ENCODE peak calls at places on chromosomes 7 and 10, in seven cellular contexts. S, V, P, T, O, A and H are unnamed samples.

GRCh38 chr7:113698556-113699220 is 220.1 kb downstream of the PPP1R3A start:
- DNase-seq in S (no peak), V (no peak), P (peak; percentile 53), T (peak; percentile 46), O (no peak), A (no peak), H (no peak)

GRCh38 chr10:43420369-43421200 is 11.6 kb upstream of the HNRNPF start:
- DNase-seq in S (peak; percentile 70), V (peak; percentile 56), P (peak; percentile 94), T (peak; percentile 97), O (peak; percentile 85), A (peak; percentile 87), H (peak; percentile 66)

GRCh38 chr7:28701731-28702130 is 256.4 kb downstream of the TRIL start:
- DNase-seq in S (no peak), V (no peak), P (no peak), T (no peak), O (no peak), A (no peak), H (no peak)

GRCh38 chr10:28922127-28922526 is 244.8 kb downstream of the BAMBI start:
- DNase-seq in S (no peak), V (no peak), P (no peak), T (peak; percentile 41), O (no peak), A (no peak), H (no peak)

GRCh38 chr10:95413608-95414007 is 122.8 kb upstream of the PDLIM1 start:
- DNase-seq in S (no peak), V (no peak), P (no peak), T (no peak), O (no peak), A (no peak), H (no peak)

GRCh38 chr7:116977172-116977571 is 23.9 kb downstream of the ST7 start:
- DNase-seq in S (no peak), V (no peak), P (no peak), T (no peak), O (no peak), A (no peak), H (no peak)

GRCh38 chr10:1344846-1345245 is 288.7 kb downstream of the WDR37 start:
- DNase-seq in S (no peak), V (no peak), P (no peak), T (no peak), O (no peak), A (no peak), H (no peak)

GRCh38 chr7:134731616-134732015 is 47.8 kb upstream of the CALD1 start:
- DNase-seq in S (no peak), V (no peak), P (no peak), T (no peak), O (no peak), A (no peak), H (no peak)

GRCh38 chr7:46478046-46478445 is 557.0 kb upstream of the IGFBP3 start:
- DNase-seq in S (no peak), V (no peak), P (no peak), T (no peak), O (no peak), A (no peak), H (no peak)

GRCh38 chr10:119786117-119786769 is 60.4 kb downstream of the INPP5F start:
- DNase-seq in S (no peak), V (no peak), P (peak; percentile 64), T (peak; percentile 85), O (peak; percentile 92), A (no peak), H (no peak)

GRCh38 chr10:62584216-62584615 is 210.0 kb downstream of the ZNF365 start:
- DNase-seq in S (no peak), V (no peak), P (no peak), T (peak; percentile 96), O (peak; percentile 86), A (no peak), H (no peak)

GRCh38 chr7:128351296-128352123 is 7.8 kb upstream of the RBM28 start:
- DNase-seq in S (no peak), V (no peak), P (no peak), T (peak; percentile 19), O (no peak), A (no peak), H (no peak)

GRCh38 chr7:156115582-156115981 is 303.3 kb upstream of the SHH start:
- DNase-seq in S (no peak), V (no peak), P (no peak), T (no peak), O (no peak), A (no peak), H (no peak)

GRCh38 chr7:16028103-16028502 is 341.6 kb upstream of the MEOX2 start:
- DNase-seq in S (no peak), V (no peak), P (no peak), T (peak; percentile 90), O (no peak), A (no peak), H (no peak)

GRCh38 chr10:102118867-102119266 is 1.3 kb downstream of the LDB1 start:
- DNase-seq in S (no peak), V (no peak), P (no peak), T (peak; percentile 57), O (no peak), A (no peak), H (no peak)

GRCh38 chr10:77082601-77083252 is 554.9 kb downstream of the KCNMA1 start:
- DNase-seq in S (no peak), V (no peak), P (no peak), T (no peak), O (no peak), A (no peak), H (no peak)

GRCh38 chr10:77086081-77086480 is 551.5 kb downstream of the KCNMA1 start:
- DNase-seq in S (no peak), V (no peak), P (no peak), T (no peak), O (no peak), A (no peak), H (no peak)

GRCh38 chr10:77084431-77085144 is 553.0 kb downstream of the KCNMA1 start:
- DNase-seq in S (no peak), V (no peak), P (no peak), T (peak; percentile 27), O (no peak), A (no peak), H (no peak)

GRCh38 chr10:77087406-77087805 is 550.2 kb downstream of the KCNMA1 start:
- DNase-seq in S (no peak), V (no peak), P (no peak), T (no peak), O (no peak), A (no peak), H (no peak)

GRCh38 chr10:77085344-77085743 is 552.3 kb downstream of the KCNMA1 start:
- DNase-seq in S (no peak), V (no peak), P (no peak), T (no peak), O (no peak), A (no peak), H (no peak)
- H3K27ac ChIP-seq in S (no peak overlapping the region), V (no peak overlapping the region), P (no peak overlapping the region), T (no peak overlapping the region), O (no peak overlapping the region), A (no peak overlapping the region), H (no peak overlapping the region)

GRCh38 chr7:143380264-143380645 is 890 bp upstream of the ZYX start:
- DNase-seq in S (peak; percentile 76), V (peak; percentile 66), P (peak; percentile 93), T (peak; percentile 92), O (peak; percentile 83), A (peak; percentile 66), H (no peak)
- H3K4me1 ChIP-seq in S (peaks cover 49% of the 10 kb centered on the region), V (peaks cover 31% of the 10 kb centered on the region), P (peaks cover 40% of the 10 kb centered on the region), T (peaks cover 18% of the 10 kb centered on the region), O (peaks cover 60% of the 10 kb centered on the region), A (peaks cover 47% of the 10 kb centered on the region), H (peaks cover 22% of the 10 kb centered on the region)

GRCh38 chr10:6407034-6407721 is 172.9 kb downstream of the PRKCQ start:
- DNase-seq in S (no peak), V (no peak), P (no peak), T (no peak), O (no peak), A (no peak), H (no peak)

GRCh38 chr10:6404127-6405072 is 175.7 kb downstream of the PRKCQ start:
- DNase-seq in S (no peak), V (no peak), P (no peak), T (peak; percentile 32), O (no peak), A (no peak), H (no peak)

GRCh38 chr10:6408799-6409198 is 171.3 kb downstream of the PRKCQ start:
- DNase-seq in S (no peak), V (no peak), P (no peak), T (no peak), O (no peak), A (no peak), H (no peak)

GRCh38 chr10:6405713-6406112 is 174.4 kb downstream of the PRKCQ start:
- DNase-seq in S (no peak), V (no peak), P (no peak), T (no peak), O (no peak), A (no peak), H (no peak)

DNA sequence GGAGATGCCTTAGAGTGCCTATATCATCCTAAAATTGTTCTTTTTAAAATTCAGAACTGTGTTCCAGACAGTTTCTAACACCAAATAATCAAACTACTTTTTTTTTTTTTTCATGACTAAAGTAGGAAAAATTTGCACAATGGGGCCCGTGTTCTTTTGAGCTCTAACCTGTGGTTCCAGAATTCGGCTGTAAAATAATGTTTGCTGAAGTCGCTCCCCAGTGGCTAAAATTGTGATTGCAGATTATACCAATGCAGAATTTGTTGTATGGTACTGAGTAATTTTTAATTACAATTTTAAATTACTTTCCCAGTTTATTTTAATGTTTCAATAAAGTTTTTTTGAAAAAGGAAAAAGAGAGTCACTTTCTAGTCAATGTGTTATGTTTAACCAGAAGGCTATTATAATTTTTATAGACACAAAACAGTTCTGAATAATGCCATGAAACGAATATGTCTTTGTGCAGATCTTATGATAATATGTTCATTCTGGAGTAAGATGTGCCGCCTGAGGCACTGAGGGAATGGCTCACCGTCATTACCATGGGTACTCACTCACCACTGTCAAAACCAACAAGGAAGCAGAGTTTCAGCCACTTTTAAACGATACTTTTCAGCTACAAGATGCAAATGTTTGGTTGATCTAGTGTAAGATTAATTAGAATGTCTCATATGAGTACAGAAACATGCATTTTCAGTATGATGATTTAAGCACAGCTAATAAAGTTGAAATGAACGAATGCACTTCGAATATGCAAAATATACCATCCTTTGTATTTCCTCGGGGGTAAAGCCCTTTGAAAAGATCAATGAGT is 173.6 kb downstream of the PRKCQ start:
- DNase-seq in S (no peak), V (no peak), P (no peak), T (peak; percentile 65), O (no peak), A (no peak), H (no peak)
- H3K4me3 ChIP-seq in S (no peak overlapping the region), V (no peak overlapping the region), P (no peak overlapping the region), T (no peak overlapping the region), O (no peak overlapping the region), A (no peak overlapping the region), H (no peak overlapping the region)

GRCh38 chr10:18145652-18146051 is 5.4 kb downstream of the CACNB2 start:
- DNase-seq in S (no peak), V (no peak), P (no peak), T (peak; percentile 72), O (no peak), A (no peak), H (no peak)
- H3K27ac ChIP-seq in S (no peak overlapping the region), V (peak overlapping the region; percentile 68), P (no peak overlapping the region), T (peak overlapping the region; percentile 61), O (no peak overlapping the region), A (no peak overlapping the region), H (no peak overlapping the region)